ENCODE peak calls at places on chromosomes 13 and 19, in six cellular contexts. One of them, this sample, is unnamed.

GRCh38 chr13:111491659-111492058 is 171.2 kb downstream of the TEX29 start:
- DNase-seq in CD4-positive, alpha-beta T cell: no peak
- DNase-seq in neural crest cell: no peak
- DNase-seq in naive thymus-derived CD8-positive, alpha-beta T cell: no peak
- DNase-seq in stimulated activated CD4-positive, alpha-beta T cell treated with anti-CD3 and anti-CD28 coated beads, TNF-alpha, amount 100 ng/mL, for 4 hours: no peak
- DNase-seq in EH: no peak
- DNase-seq in this sample: no peak

GRCh38 chr19:49889687-49890348 is 6.9 kb downstream of the IL4I1 start:
- DNase-seq in neural crest cell: peak
- DNase-seq in naive thymus-derived CD8-positive, alpha-beta T cell: peak
- DNase-seq in stimulated activated CD4-positive, alpha-beta T cell treated with anti-CD3 and anti-CD28 coated beads, TNF-alpha, amount 100 ng/mL, for 4 hours: peak
- DNase-seq in EH: peak
- DNase-seq in CD4-positive, alpha-beta T cell: peak
- DNase-seq in this sample: peak

GRCh38 chr13:114131581-114132418 is 623 bp downstream of the RASA3 start:
- DNase-seq in naive thymus-derived CD8-positive, alpha-beta T cell: no peak
- DNase-seq in EH: peak
- DNase-seq in stimulated activated CD4-positive, alpha-beta T cell treated with anti-CD3 and anti-CD28 coated beads, TNF-alpha, amount 100 ng/mL, for 4 hours: no peak
- DNase-seq in neural crest cell: no peak
- DNase-seq in CD4-positive, alpha-beta T cell: peak
- DNase-seq in this sample: no peak

GRCh38 chr13:110421696-110422395 is 114.8 kb downstream of the COL4A2 start:
- DNase-seq in CD4-positive, alpha-beta T cell: no peak
- DNase-seq in EH: peak
- DNase-seq in stimulated activated CD4-positive, alpha-beta T cell treated with anti-CD3 and anti-CD28 coated beads, TNF-alpha, amount 100 ng/mL, for 4 hours: no peak
- DNase-seq in naive thymus-derived CD8-positive, alpha-beta T cell: no peak
- DNase-seq in neural crest cell: no peak
- DNase-seq in this sample: no peak

GRCh38 chr13:41028051-41028450 is 8.9 kb upstream of the ELF1 start:
- DNase-seq in stimulated activated CD4-positive, alpha-beta T cell treated with anti-CD3 and anti-CD28 coated beads, TNF-alpha, amount 100 ng/mL, for 4 hours: no peak
- DNase-seq in neural crest cell: no peak
- DNase-seq in EH: peak
- DNase-seq in naive thymus-derived CD8-positive, alpha-beta T cell: no peak
- DNase-seq in CD4-positive, alpha-beta T cell: no peak
- DNase-seq in this sample: no peak

GRCh38 chr19:4365341-4365740 is 22.0 kb downstream of the MPND start:
- DNase-seq in neural crest cell: no peak
- DNase-seq in naive thymus-derived CD8-positive, alpha-beta T cell: no peak
- DNase-seq in stimulated activated CD4-positive, alpha-beta T cell treated with anti-CD3 and anti-CD28 coated beads, TNF-alpha, amount 100 ng/mL, for 4 hours: no peak
- DNase-seq in EH: no peak
- DNase-seq in CD4-positive, alpha-beta T cell: no peak
- DNase-seq in this sample: no peak

GRCh38 chr19:53132231-53132991 is at the start of gene ZNF415:
- DNase-seq in CD4-positive, alpha-beta T cell: peak
- DNase-seq in EH: peak
- DNase-seq in neural crest cell: peak
- DNase-seq in naive thymus-derived CD8-positive, alpha-beta T cell: peak
- DNase-seq in stimulated activated CD4-positive, alpha-beta T cell treated with anti-CD3 and anti-CD28 coated beads, TNF-alpha, amount 100 ng/mL, for 4 hours: peak
- DNase-seq in this sample: peak

GRCh38 chr13:29704648-29705047 is 109.2 kb upstream of the SLC7A1 start:
- DNase-seq in neural crest cell: no peak
- DNase-seq in EH: peak
- DNase-seq in stimulated activated CD4-positive, alpha-beta T cell treated with anti-CD3 and anti-CD28 coated beads, TNF-alpha, amount 100 ng/mL, for 4 hours: no peak
- DNase-seq in naive thymus-derived CD8-positive, alpha-beta T cell: no peak
- DNase-seq in CD4-positive, alpha-beta T cell: no peak
- DNase-seq in this sample: no peak

GRCh38 chr13:29589967-29590366 is 5.5 kb downstream of the SLC7A1 start:
- DNase-seq in naive thymus-derived CD8-positive, alpha-beta T cell: no peak
- DNase-seq in EH: no peak
- DNase-seq in stimulated activated CD4-positive, alpha-beta T cell treated with anti-CD3 and anti-CD28 coated beads, TNF-alpha, amount 100 ng/mL, for 4 hours: no peak
- DNase-seq in neural crest cell: no peak
- DNase-seq in CD4-positive, alpha-beta T cell: no peak
- DNase-seq in this sample: no peak